ENCODE peak calls at places on chromosomes 3 and 15, in six cellular contexts. E is GM12878, V is K562, L is A549, P is WTC11, F is HCT116. R is an unnamed sample.

GRCh38 chr3:16503191-16503776 is 10.2 kb downstream of the RFTN1 start:
- DNase-seq in E (no peak), V (no peak), L (no peak), P (no peak), F (no peak), R (no peak)

GRCh38 chr15:68042855-68043222 is 11.3 kb upstream of the PIAS1 start:
- DNase-seq in E (no peak), V (no peak), L (no peak), P (no peak), F (no peak), R (no peak)

GRCh38 chr3:151553873-151554272 is 93.0 kb upstream of the IGSF10 start:
- DNase-seq in E (no peak), V (no peak), L (peak), P (no peak), F (no peak), R (no peak)

GRCh38 chr3:77251136-77251535 is 211.2 kb downstream of the ROBO2 start:
- DNase-seq in E (no peak), V (no peak), L (no peak), P (no peak), F (no peak), R (no peak)

GRCh38 chr3:192879346-192880031 is 38.2 kb downstream of the MB21D2 start:
- DNase-seq in E (no peak), V (no peak), L (peak), P (peak), F (peak), R (no peak)

GRCh38 chr15:50182233-50183013 is 427 bp downstream of the SLC27A2 start:
- DNase-seq in E (no peak), V (peak), L (peak), P (peak), F (peak), R (peak)

GRCh38 chr3:125434582-125435011 is 59.5 kb upstream of the ZNF148 start:
- DNase-seq in E (peak), V (no peak), L (no peak), P (no peak), F (no peak), R (no peak)

GRCh38 chr15:101201411-101202174 is 50.3 kb downstream of the CHSY1 start:
- DNase-seq in E (no peak), V (peak), L (peak), P (peak), F (peak), R (peak)

GRCh38 chr15:34241376-34242350 is 16.8 kb downstream of the EMC4 start:
- DNase-seq in E (no peak), V (peak), L (peak), P (no peak), F (no peak), R (no peak)

GRCh38 chr3:139718415-139718814 is 40.6 kb upstream of the NMNAT3 start:
- DNase-seq in E (no peak), V (peak), L (peak), P (peak), F (peak), R (peak)
- TF ChIP-seq MAX in E (no peak), V (no peak), L (no peak), P (no peak), F (no peak), R (no peak)

GRCh38 chr3:111904376-111905241 is 45.5 kb downstream of the PHLDB2 start:
- DNase-seq in E (no peak), V (no peak), L (peak), P (no peak), F (peak), R (no peak)
- TF ChIP-seq MAX in E (no peak), V (no peak), L (peak), P (no peak), F (no peak), R (no peak)

DNA sequence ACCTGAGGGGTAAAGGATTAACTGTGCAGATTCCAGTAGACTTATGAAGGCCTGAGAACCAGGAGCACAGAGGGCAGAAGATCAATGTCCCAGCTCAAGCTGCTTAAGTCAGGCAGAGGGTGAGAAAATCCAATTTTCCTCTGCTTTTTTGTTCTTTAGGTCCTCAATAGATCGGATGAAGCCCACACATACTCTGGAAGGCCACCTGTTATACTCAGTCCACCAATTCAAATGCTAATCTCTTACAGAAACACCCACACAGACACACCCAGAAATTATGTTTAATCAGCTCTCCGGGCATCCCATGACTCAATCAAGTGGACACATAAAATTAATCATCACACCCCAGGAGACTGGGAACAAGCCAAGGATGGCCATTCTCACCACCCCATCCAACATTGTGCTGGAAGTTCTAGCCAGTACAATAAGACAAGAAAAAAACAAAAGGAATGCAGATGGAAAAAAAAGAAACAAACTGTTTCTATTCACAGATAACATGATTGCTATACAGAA is 67.9 kb upstream of the SLC24A5 start:
- DNase-seq in E (no peak), V (no peak), L (no peak), P (no peak), F (no peak), R (no peak)
- TF ChIP-seq MAX in E (no peak), V (no peak), L (no peak), P (no peak), F (no peak), R (no peak)

DNA sequence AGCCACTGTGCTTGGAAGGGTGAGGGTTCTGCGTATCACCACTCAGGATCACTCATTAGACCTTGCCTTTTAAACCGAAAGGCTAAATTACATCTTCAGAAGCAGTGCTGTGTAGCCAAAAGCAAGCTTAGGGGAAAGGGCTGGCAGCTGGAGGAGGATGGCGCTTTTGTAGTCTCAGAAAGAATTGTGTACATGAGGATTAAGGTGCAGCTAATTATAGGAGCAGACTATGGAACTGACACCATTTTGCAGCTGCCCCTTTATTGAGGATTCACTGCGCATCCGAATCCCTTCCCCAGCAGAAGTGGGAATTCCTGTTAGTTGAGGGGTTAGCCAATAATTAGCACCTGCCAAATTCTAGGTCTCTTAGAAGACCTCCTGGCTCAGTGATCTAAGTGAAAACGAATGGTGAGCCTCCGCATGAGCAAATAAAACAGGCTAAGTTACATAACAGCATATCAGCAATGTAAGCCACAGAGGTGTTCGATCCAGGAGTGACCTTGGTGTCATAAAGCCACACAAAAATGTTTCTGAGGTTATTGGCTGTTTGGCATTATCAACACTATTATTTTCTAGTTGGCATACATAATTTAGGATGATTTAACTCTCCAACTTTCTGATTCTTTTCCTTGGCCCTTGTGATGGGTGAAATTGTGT is 42.6 kb upstream of the SEMA6D start:
- DNase-seq in E (no peak), V (no peak), L (no peak), P (no peak), F (no peak), R (no peak)
- TF ChIP-seq MAX in E (no peak), V (no peak), L (no peak), P (no peak), F (no peak), R (no peak)

GRCh38 chr3:153462550-153462949 is 300.5 kb downstream of the RAP2B start:
- DNase-seq in E (no peak), V (no peak), L (no peak), P (no peak), F (no peak), R (no peak)
- TF ChIP-seq MAX in E (no peak), V (no peak), L (no peak), P (no peak), F (no peak), R (no peak)

GRCh38 chr15:64692166-64692565 is 83.2 kb downstream of the RBPMS2 start:
- DNase-seq in E (no peak), V (no peak), L (no peak), P (no peak), F (no peak), R (no peak)
- TF ChIP-seq MAX in E (no peak), V (no peak), L (no peak), P (no peak), F (no peak), R (no peak)

R was measured in H1.